ENCODE peak calls at places on chromosomes 3 and 15, in four cellular contexts. One of them, this sample, is unnamed.

GRCh38 chr15:38144921-38145320 is 107.7 kb upstream of the SPRED1 start:
- DNase-seq in colonic mucosa: no peak
- DNase-seq in kidney: no peak
- DNase-seq in activated CD4-positive, alpha-beta T cell treated with anti-CD3 and anti-CD28 coated beads, Interleukin-2, amount 50 U/mL, for 24 hours: no peak
- DNase-seq in this sample: no peak

GRCh38 chr3:64880926-64881325 is 193.1 kb upstream of the ADAMTS9 start:
- DNase-seq in kidney: no peak
- DNase-seq in colonic mucosa: no peak
- DNase-seq in activated CD4-positive, alpha-beta T cell treated with anti-CD3 and anti-CD28 coated beads, Interleukin-2, amount 50 U/mL, for 24 hours: no peak
- DNase-seq in this sample: no peak

GRCh38 chr3:105885261-105885660 is 16.4 kb upstream of the CBLB start:
- DNase-seq in activated CD4-positive, alpha-beta T cell treated with anti-CD3 and anti-CD28 coated beads, Interleukin-2, amount 50 U/mL, for 24 hours: no peak
- DNase-seq in kidney: no peak
- DNase-seq in colonic mucosa: no peak
- DNase-seq in this sample: no peak

GRCh38 chr3:151707216-151707615 is 26.5 kb upstream of the AADACL2 start:
- DNase-seq in kidney: no peak
- DNase-seq in colonic mucosa: no peak
- DNase-seq in activated CD4-positive, alpha-beta T cell treated with anti-CD3 and anti-CD28 coated beads, Interleukin-2, amount 50 U/mL, for 24 hours: no peak
- DNase-seq in this sample: no peak

GRCh38 chr3:136932978-136933812 is 24.6 kb upstream of the IL20RB start:
- DNase-seq in colonic mucosa: no peak
- DNase-seq in kidney: no peak
- DNase-seq in activated CD4-positive, alpha-beta T cell treated with anti-CD3 and anti-CD28 coated beads, Interleukin-2, amount 50 U/mL, for 24 hours: no peak
- DNase-seq in this sample: no peak

GRCh38 chr15:70362911-70363310 is 265.2 kb upstream of the TLE3 start:
- DNase-seq in kidney: no peak
- DNase-seq in activated CD4-positive, alpha-beta T cell treated with anti-CD3 and anti-CD28 coated beads, Interleukin-2, amount 50 U/mL, for 24 hours: no peak
- DNase-seq in colonic mucosa: no peak
- DNase-seq in this sample: no peak

GRCh38 chr15:72078887-72079286 is 39.1 kb downstream of the MYO9A start:
- DNase-seq in activated CD4-positive, alpha-beta T cell treated with anti-CD3 and anti-CD28 coated beads, Interleukin-2, amount 50 U/mL, for 24 hours: no peak
- DNase-seq in colonic mucosa: no peak
- DNase-seq in kidney: no peak
- DNase-seq in this sample: no peak

GRCh38 chr3:171286580-171287249 is 173.5 kb downstream of the TNIK start:
- DNase-seq in colonic mucosa: no peak
- DNase-seq in kidney: no peak
- DNase-seq in activated CD4-positive, alpha-beta T cell treated with anti-CD3 and anti-CD28 coated beads, Interleukin-2, amount 50 U/mL, for 24 hours: no peak
- DNase-seq in this sample: no peak

GRCh38 chr15:62940755-62941361 is 101.7 kb upstream of the TPM1 start:
- DNase-seq in activated CD4-positive, alpha-beta T cell treated with anti-CD3 and anti-CD28 coated beads, Interleukin-2, amount 50 U/mL, for 24 hours: no peak
- DNase-seq in kidney: peak
- DNase-seq in colonic mucosa: peak
- DNase-seq in this sample: no peak

GRCh38 chr3:34584971-34585370 is 786.5 kb downstream of the PDCD6IP start:
- DNase-seq in kidney: no peak
- DNase-seq in colonic mucosa: no peak
- DNase-seq in activated CD4-positive, alpha-beta T cell treated with anti-CD3 and anti-CD28 coated beads, Interleukin-2, amount 50 U/mL, for 24 hours: no peak
- DNase-seq in this sample: no peak

GRCh38 chr15:69074011-69074842 is 59.7 kb downstream of the NOX5 start:
- DNase-seq in kidney: peak
- DNase-seq in colonic mucosa: peak
- DNase-seq in activated CD4-positive, alpha-beta T cell treated with anti-CD3 and anti-CD28 coated beads, Interleukin-2, amount 50 U/mL, for 24 hours: no peak
- DNase-seq in this sample: peak

GRCh38 chr3:56190130-56190529 is 278.1 kb downstream of the ERC2 start:
- DNase-seq in colonic mucosa: no peak
- DNase-seq in kidney: no peak
- DNase-seq in activated CD4-positive, alpha-beta T cell treated with anti-CD3 and anti-CD28 coated beads, Interleukin-2, amount 50 U/mL, for 24 hours: no peak
- DNase-seq in this sample: no peak

GRCh38 chr3:10015476-10015904 is 10.7 kb upstream of the FANCD2 start:
- DNase-seq in kidney: peak
- DNase-seq in colonic mucosa: peak
- DNase-seq in activated CD4-positive, alpha-beta T cell treated with anti-CD3 and anti-CD28 coated beads, Interleukin-2, amount 50 U/mL, for 24 hours: no peak
- DNase-seq in this sample: no peak

GRCh38 chr3:64685331-64685799 is 2.4 kb downstream of the ADAMTS9 start:
- DNase-seq in colonic mucosa: peak
- DNase-seq in activated CD4-positive, alpha-beta T cell treated with anti-CD3 and anti-CD28 coated beads, Interleukin-2, amount 50 U/mL, for 24 hours: no peak
- DNase-seq in kidney: no peak
- DNase-seq in this sample: no peak

GRCh38 chr15:73284073-73284472 is 84.7 kb downstream of the HCN4 start:
- DNase-seq in colonic mucosa: no peak
- DNase-seq in activated CD4-positive, alpha-beta T cell treated with anti-CD3 and anti-CD28 coated beads, Interleukin-2, amount 50 U/mL, for 24 hours: no peak
- DNase-seq in kidney: no peak
- DNase-seq in this sample: no peak

GRCh38 chr3:110940074-110940473 is 131.5 kb upstream of the NECTIN3 start:
- DNase-seq in colonic mucosa: no peak
- DNase-seq in kidney: no peak
- DNase-seq in activated CD4-positive, alpha-beta T cell treated with anti-CD3 and anti-CD28 coated beads, Interleukin-2, amount 50 U/mL, for 24 hours: no peak
- DNase-seq in this sample: no peak

GRCh38 chr15:60235951-60236710 is 161.7 kb downstream of the ANXA2 start:
- DNase-seq in colonic mucosa: no peak
- DNase-seq in activated CD4-positive, alpha-beta T cell treated with anti-CD3 and anti-CD28 coated beads, Interleukin-2, amount 50 U/mL, for 24 hours: no peak
- DNase-seq in kidney: no peak
- DNase-seq in this sample: no peak

GRCh38 chr3:68163054-68163453 is 508.6 kb upstream of the SUCLG2 start:
- DNase-seq in colonic mucosa: no peak
- DNase-seq in activated CD4-positive, alpha-beta T cell treated with anti-CD3 and anti-CD28 coated beads, Interleukin-2, amount 50 U/mL, for 24 hours: no peak
- DNase-seq in kidney: no peak
- DNase-seq in this sample: no peak

GRCh38 chr3:153038367-153038766 is 123.7 kb upstream of the RAP2B start:
- DNase-seq in activated CD4-positive, alpha-beta T cell treated with anti-CD3 and anti-CD28 coated beads, Interleukin-2, amount 50 U/mL, for 24 hours: no peak
- DNase-seq in colonic mucosa: no peak
- DNase-seq in kidney: no peak
- DNase-seq in this sample: no peak

GRCh38 chr15:53808058-53808703 is 48.7 kb upstream of the WDR72 start:
- DNase-seq in colonic mucosa: no peak
- DNase-seq in kidney: no peak
- DNase-seq in activated CD4-positive, alpha-beta T cell treated with anti-CD3 and anti-CD28 coated beads, Interleukin-2, amount 50 U/mL, for 24 hours: no peak
- DNase-seq in this sample: no peak

GRCh38 chr3:53675942-53676341 is 170.3 kb downstream of the CHDH start:
- DNase-seq in activated CD4-positive, alpha-beta T cell treated with anti-CD3 and anti-CD28 coated beads, Interleukin-2, amount 50 U/mL, for 24 hours: no peak
- DNase-seq in kidney: no peak
- DNase-seq in colonic mucosa: no peak
- DNase-seq in this sample: no peak

GRCh38 chr3:127953636-127954035 is 38.6 kb downstream of the KBTBD12 start:
- DNase-seq in kidney: no peak
- DNase-seq in colonic mucosa: no peak
- DNase-seq in activated CD4-positive, alpha-beta T cell treated with anti-CD3 and anti-CD28 coated beads, Interleukin-2, amount 50 U/mL, for 24 hours: no peak
- DNase-seq in this sample: no peak

GRCh38 chr3:123687286-123687685 is 102.4 kb upstream of the HACD2 start:
- DNase-seq in colonic mucosa: no peak
- DNase-seq in kidney: no peak
- DNase-seq in activated CD4-positive, alpha-beta T cell treated with anti-CD3 and anti-CD28 coated beads, Interleukin-2, amount 50 U/mL, for 24 hours: no peak
- DNase-seq in this sample: no peak

GRCh38 chr3:17642474-17642873 is 100.0 kb downstream of the TBC1D5 start:
- DNase-seq in activated CD4-positive, alpha-beta T cell treated with anti-CD3 and anti-CD28 coated beads, Interleukin-2, amount 50 U/mL, for 24 hours: no peak
- DNase-seq in colonic mucosa: no peak
- DNase-seq in kidney: no peak
- DNase-seq in this sample: no peak

GRCh38 chr3:13703071-13703470 is 154.1 kb downstream of the FBLN2 start:
- DNase-seq in colonic mucosa: no peak
- DNase-seq in activated CD4-positive, alpha-beta T cell treated with anti-CD3 and anti-CD28 coated beads, Interleukin-2, amount 50 U/mL, for 24 hours: no peak
- DNase-seq in kidney: peak
- DNase-seq in this sample: no peak

GRCh38 chr15:31758126-31758525 is 272.2 kb upstream of the CHRNA7 start:
- DNase-seq in activated CD4-positive, alpha-beta T cell treated with anti-CD3 and anti-CD28 coated beads, Interleukin-2, amount 50 U/mL, for 24 hours: no peak
- DNase-seq in kidney: peak
- DNase-seq in colonic mucosa: peak
- DNase-seq in this sample: no peak

GRCh38 chr3:126704494-126705214 is 614 bp downstream of the CHCHD6 start:
- DNase-seq in kidney: no peak
- DNase-seq in activated CD4-positive, alpha-beta T cell treated with anti-CD3 and anti-CD28 coated beads, Interleukin-2, amount 50 U/mL, for 24 hours: no peak
- DNase-seq in colonic mucosa: no peak
- DNase-seq in this sample: no peak

GRCh38 chr3:187975571-187976360 is 178.2 kb upstream of the LPP start:
- DNase-seq in colonic mucosa: no peak
- DNase-seq in activated CD4-positive, alpha-beta T cell treated with anti-CD3 and anti-CD28 coated beads, Interleukin-2, amount 50 U/mL, for 24 hours: no peak
- DNase-seq in kidney: peak
- DNase-seq in this sample: no peak

GRCh38 chr3:79339846-79340245 is 428.0 kb downstream of the ROBO1 start:
- DNase-seq in activated CD4-positive, alpha-beta T cell treated with anti-CD3 and anti-CD28 coated beads, Interleukin-2, amount 50 U/mL, for 24 hours: no peak
- DNase-seq in colonic mucosa: peak
- DNase-seq in kidney: no peak
- DNase-seq in this sample: no peak

GRCh38 chr3:36944641-36945270 is at the start of gene TRANK1:
- DNase-seq in colonic mucosa: peak
- DNase-seq in activated CD4-positive, alpha-beta T cell treated with anti-CD3 and anti-CD28 coated beads, Interleukin-2, amount 50 U/mL, for 24 hours: peak
- DNase-seq in kidney: peak
- DNase-seq in this sample: no peak

GRCh38 chr15:97126556-97127233 is 796.2 kb downstream of the NR2F2 start:
- DNase-seq in kidney: no peak
- DNase-seq in colonic mucosa: no peak
- DNase-seq in activated CD4-positive, alpha-beta T cell treated with anti-CD3 and anti-CD28 coated beads, Interleukin-2, amount 50 U/mL, for 24 hours: no peak
- DNase-seq in this sample: no peak

GRCh38 chr15:101024709-101025108 is 105.6 kb downstream of the LRRK1 start:
- DNase-seq in activated CD4-positive, alpha-beta T cell treated with anti-CD3 and anti-CD28 coated beads, Interleukin-2, amount 50 U/mL, for 24 hours: no peak
- DNase-seq in kidney: peak
- DNase-seq in colonic mucosa: no peak
- DNase-seq in this sample: no peak

GRCh38 chr15:101506491-101506890 is 17.0 kb upstream of the PCSK6 start:
- DNase-seq in colonic mucosa: no peak
- DNase-seq in activated CD4-positive, alpha-beta T cell treated with anti-CD3 and anti-CD28 coated beads, Interleukin-2, amount 50 U/mL, for 24 hours: no peak
- DNase-seq in kidney: no peak
- DNase-seq in this sample: no peak

GRCh38 chr15:77517579-77517978 is 96.9 kb downstream of the HMG20A start:
- DNase-seq in kidney: no peak
- DNase-seq in colonic mucosa: no peak
- DNase-seq in activated CD4-positive, alpha-beta T cell treated with anti-CD3 and anti-CD28 coated beads, Interleukin-2, amount 50 U/mL, for 24 hours: no peak
- DNase-seq in this sample: no peak

GRCh38 chr15:97547381-97547780 is 413.1 kb upstream of the ARRDC4 start:
- DNase-seq in kidney: no peak
- DNase-seq in colonic mucosa: no peak
- DNase-seq in activated CD4-positive, alpha-beta T cell treated with anti-CD3 and anti-CD28 coated beads, Interleukin-2, amount 50 U/mL, for 24 hours: no peak
- DNase-seq in this sample: no peak

GRCh38 chr3:135970500-135971116 is 5.1 kb downstream of the PPP2R3A start:
- DNase-seq in activated CD4-positive, alpha-beta T cell treated with anti-CD3 and anti-CD28 coated beads, Interleukin-2, amount 50 U/mL, for 24 hours: no peak
- DNase-seq in colonic mucosa: no peak
- DNase-seq in kidney: no peak
- DNase-seq in this sample: no peak

GRCh38 chr15:58453931-58454793 is 22.4 kb downstream of the LIPC start:
- DNase-seq in colonic mucosa: no peak
- DNase-seq in activated CD4-positive, alpha-beta T cell treated with anti-CD3 and anti-CD28 coated beads, Interleukin-2, amount 50 U/mL, for 24 hours: no peak
- DNase-seq in kidney: no peak
- DNase-seq in this sample: no peak

GRCh38 chr3:12829404-12829803 is 12.0 kb downstream of the RPL32 start:
- DNase-seq in kidney: no peak
- DNase-seq in activated CD4-positive, alpha-beta T cell treated with anti-CD3 and anti-CD28 coated beads, Interleukin-2, amount 50 U/mL, for 24 hours: no peak
- DNase-seq in colonic mucosa: no peak
- DNase-seq in this sample: no peak

This sample was measured in NCI-H1930.